ENCODE peak calls at places on chromosomes 2 and 18, in five cellular contexts. H is CD8-positive, alpha-beta memory T cell; J is heart right ventricle; U is iPS DF 6.9; T is colonic mucosa. Z is an unnamed sample.

GRCh38 chr18:32095571-32096229 is 4.0 kb downstream of the RNF138 start:
- DNase-seq in H (no peak), J (no peak), U (no peak), T (no peak), Z (no peak)

GRCh38 chr2:29532451-29532850 is 388.9 kb downstream of the ALK start:
- DNase-seq in H (no peak), J (no peak), U (no peak), T (no peak), Z (peak)

GRCh38 chr18:62586148-62586774 is 63.4 kb downstream of the ZCCHC2 start:
- DNase-seq in H (peak), J (peak), U (peak), T (peak), Z (peak)

GRCh38 chr2:11498543-11499034 is 32.6 kb upstream of the E2F6 start:
- DNase-seq in H (no peak), J (peak), U (no peak), T (peak), Z (no peak)

GRCh38 chr2:5530022-5530696 is 162.0 kb upstream of the SOX11 start:
- DNase-seq in H (no peak), J (no peak), U (no peak), T (no peak), Z (no peak)

GRCh38 chr2:109736177-109736827 is 57.8 kb upstream of the RGPD5 start:
- DNase-seq in H (no peak), J (no peak), U (no peak), T (peak), Z (peak)

GRCh38 chr2:236874866-236875481 is 210.7 kb upstream of the COPS8 start:
- DNase-seq in H (no peak), J (no peak), U (no peak), T (peak), Z (no peak)

GRCh38 chr2:174985624-174986023 is 19.6 kb downstream of the CHN1 start:
- DNase-seq in H (no peak), J (no peak), U (no peak), T (no peak), Z (peak)

GRCh38 chr18:22697561-22697960 is 235.6 kb upstream of the RBBP8 start:
- DNase-seq in H (no peak), J (no peak), U (no peak), T (no peak), Z (no peak)

GRCh38 chr18:34837769-34838194 is 127.7 kb downstream of the DTNA start:
- DNase-seq in H (no peak), J (no peak), U (no peak), T (no peak), Z (no peak)

GRCh38 chr2:100877555-100877954 is 57.6 kb downstream of the NPAS2 start:
- DNase-seq in H (no peak), J (no peak), U (no peak), T (no peak), Z (peak)

GRCh38 chr2:210421916-210422315 is 54.6 kb downstream of the LANCL1 start:
- DNase-seq in H (no peak), J (no peak), U (no peak), T (no peak), Z (peak)

GRCh38 chr2:109292377-109292776 is 163.4 kb downstream of the SH3RF3 start:
- DNase-seq in H (no peak), J (no peak), U (no peak), T (no peak), Z (no peak)

GRCh38 chr2:109615637-109616144 is 1.5 kb downstream of the SOWAHC start:
- DNase-seq in H (no peak), J (no peak), U (no peak), T (peak), Z (no peak)

GRCh38 chr2:138274421-138275291 is 226.9 kb upstream of the SPOPL start:
- DNase-seq in H (no peak), J (no peak), U (no peak), T (peak), Z (peak)

GRCh38 chr18:78021196-78021595 is 771.5 kb downstream of the GALR1 start:
- DNase-seq in H (no peak), J (no peak), U (no peak), T (no peak), Z (no peak)

GRCh38 chr2:126212735-126213134 is 443.2 kb upstream of the GYPC start:
- DNase-seq in H (no peak), J (no peak), U (no peak), T (no peak), Z (no peak)

GRCh38 chr2:59658906-59659305 is 894.5 kb downstream of the BCL11A start:
- DNase-seq in H (no peak), J (no peak), U (no peak), T (no peak), Z (no peak)

GRCh38 chr2:8282858-8283252 is 399.0 kb upstream of the ID2 start:
- DNase-seq in H (no peak), J (no peak), U (no peak), T (no peak), Z (no peak)

GRCh38 chr2:96665083-96665569 is 22.6 kb downstream of the FER1L5 start:
- DNase-seq in H (no peak), J (no peak), U (no peak), T (no peak), Z (peak)

GRCh38 chr18:41324020-41324791 is 630.8 kb upstream of the PIK3C3 start:
- DNase-seq in H (no peak), J (no peak), U (no peak), T (no peak), Z (no peak)

GRCh38 chr2:52135235-52135634 is 1103.3 kb upstream of the NRXN1 start:
- DNase-seq in H (no peak), J (no peak), U (no peak), T (no peak), Z (no peak)

GRCh38 chr2:200741468-200742202 is 70.1 kb upstream of the BZW1 start:
- DNase-seq in H (no peak), J (no peak), U (no peak), T (peak), Z (no peak)

GRCh38 chr2:164485541-164485940 is 135.7 kb downstream of the GRB14 start:
- DNase-seq in H (no peak), J (no peak), U (no peak), T (no peak), Z (no peak)

GRCh38 chr2:43796206-43796605 is 22.4 kb downstream of the DYNC2LI1 start:
- DNase-seq in H (no peak), J (no peak), U (no peak), T (no peak), Z (no peak)

GRCh38 chr2:217919781-217920351 is 82.9 kb downstream of the TNS1 start:
- DNase-seq in H (no peak), J (no peak), U (no peak), T (no peak), Z (peak)

GRCh38 chr18:76823574-76823973 is 1.2 kb downstream of the ZNF236 start:
- DNase-seq in H (no peak), J (peak), U (no peak), T (peak), Z (peak)

GRCh38 chr2:207528980-207529329 is 807 bp upstream of the CREB1 start:
- DNase-seq in H (peak), J (no peak), U (no peak), T (peak), Z (peak)

GRCh38 chr2:134244587-134244986 is 9.3 kb upstream of the MGAT5 start:
- DNase-seq in H (no peak), J (no peak), U (no peak), T (no peak), Z (no peak)
- H3K4me3 ChIP-seq in H (no peak), J (no peak), U (no peak), T (no peak), Z (no peak)

GRCh38 chr2:215808996-215809395 is 204.4 kb downstream of the MREG start:
- DNase-seq in H (no peak), J (no peak), U (no peak), T (no peak), Z (no peak)

GRCh38 chr2:215812966-215813365 is 200.4 kb downstream of the MREG start:
- DNase-seq in H (no peak), J (no peak), U (no peak), T (no peak), Z (peak)

GRCh38 chr2:215808194-215808593 is 205.2 kb downstream of the MREG start:
- DNase-seq in H (no peak), J (no peak), U (no peak), T (no peak), Z (no peak)

GRCh38 chr2:215811409-215812355 is 201.7 kb downstream of the MREG start:
- DNase-seq in H (no peak), J (no peak), U (no peak), T (no peak), Z (no peak)

DNA sequence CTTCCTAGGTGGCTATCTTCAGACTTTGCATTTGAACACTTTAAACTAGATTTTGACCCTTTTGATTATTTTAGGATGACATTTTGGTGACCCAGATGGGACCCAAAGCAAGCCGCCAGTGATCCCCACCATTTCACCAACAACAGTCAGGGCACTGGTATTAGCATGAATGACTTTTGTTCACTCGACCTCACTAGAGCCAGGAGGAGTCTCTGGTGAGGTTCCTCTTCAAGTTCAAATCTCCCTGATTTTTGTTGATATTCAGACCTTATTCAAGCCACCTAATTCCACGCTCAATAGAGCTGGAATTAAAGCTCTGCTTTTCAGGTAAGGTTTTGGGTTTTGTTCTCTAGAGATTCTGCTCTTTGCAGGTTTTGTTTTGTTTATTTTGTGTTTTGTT is 202.3 kb downstream of the MREG start:
- DNase-seq in H (no peak), J (no peak), U (no peak), T (no peak), Z (no peak)
- H3K4me3 ChIP-seq in H (no peak), J (no peak), U (no peak), T (no peak), Z (no peak)

GRCh38 chr2:72583376-72583775 is 242.5 kb downstream of the EXOC6B start:
- DNase-seq in H (no peak), J (no peak), U (no peak), T (no peak), Z (no peak)
- H3K4me3 ChIP-seq in H (no peak), J (no peak), U (no peak), T (no peak), Z (no peak)

DNA sequence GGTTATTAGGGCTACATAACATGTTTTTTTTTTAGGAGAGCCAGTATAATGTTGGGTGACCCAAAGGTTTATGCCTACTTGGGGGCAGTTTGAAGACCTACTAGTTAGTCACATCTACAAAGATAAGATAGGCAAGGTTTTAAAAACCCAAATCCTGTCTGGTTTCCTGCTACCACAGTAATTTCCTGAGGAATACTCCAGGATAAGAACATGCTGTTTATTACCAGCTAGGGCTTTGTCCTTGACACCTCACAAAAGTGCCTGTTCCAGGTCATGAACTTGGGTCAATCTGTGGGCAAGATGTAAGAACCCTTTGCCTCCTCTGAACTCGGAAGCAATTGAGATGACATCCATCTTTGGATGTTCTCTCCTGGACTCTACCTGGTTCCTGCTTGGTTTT is 38.2 kb downstream of the CDC42EP3 start:
- DNase-seq in H (no peak), J (no peak), U (no peak), T (no peak), Z (no peak)
- H3K4me3 ChIP-seq in H (no peak), J (no peak), U (no peak), T (no peak), Z (no peak)

GRCh38 chr2:232418056-232418455 is 11.4 kb downstream of the ALPG start:
- DNase-seq in H (no peak), J (no peak), U (no peak), T (no peak), Z (no peak)

GRCh38 chr2:232418466-232419244 is 12.0 kb downstream of the ALPG start:
- DNase-seq in H (no peak), J (no peak), U (no peak), T (no peak), Z (no peak)

GRCh38 chr2:232420463-232421188 is 14.0 kb downstream of the ALPG start:
- DNase-seq in H (no peak), J (no peak), U (no peak), T (peak), Z (no peak)

GRCh38 chr2:232420073-232420454 is 13.4 kb downstream of the ALPG start:
- DNase-seq in H (no peak), J (no peak), U (no peak), T (no peak), Z (no peak)

DNA sequence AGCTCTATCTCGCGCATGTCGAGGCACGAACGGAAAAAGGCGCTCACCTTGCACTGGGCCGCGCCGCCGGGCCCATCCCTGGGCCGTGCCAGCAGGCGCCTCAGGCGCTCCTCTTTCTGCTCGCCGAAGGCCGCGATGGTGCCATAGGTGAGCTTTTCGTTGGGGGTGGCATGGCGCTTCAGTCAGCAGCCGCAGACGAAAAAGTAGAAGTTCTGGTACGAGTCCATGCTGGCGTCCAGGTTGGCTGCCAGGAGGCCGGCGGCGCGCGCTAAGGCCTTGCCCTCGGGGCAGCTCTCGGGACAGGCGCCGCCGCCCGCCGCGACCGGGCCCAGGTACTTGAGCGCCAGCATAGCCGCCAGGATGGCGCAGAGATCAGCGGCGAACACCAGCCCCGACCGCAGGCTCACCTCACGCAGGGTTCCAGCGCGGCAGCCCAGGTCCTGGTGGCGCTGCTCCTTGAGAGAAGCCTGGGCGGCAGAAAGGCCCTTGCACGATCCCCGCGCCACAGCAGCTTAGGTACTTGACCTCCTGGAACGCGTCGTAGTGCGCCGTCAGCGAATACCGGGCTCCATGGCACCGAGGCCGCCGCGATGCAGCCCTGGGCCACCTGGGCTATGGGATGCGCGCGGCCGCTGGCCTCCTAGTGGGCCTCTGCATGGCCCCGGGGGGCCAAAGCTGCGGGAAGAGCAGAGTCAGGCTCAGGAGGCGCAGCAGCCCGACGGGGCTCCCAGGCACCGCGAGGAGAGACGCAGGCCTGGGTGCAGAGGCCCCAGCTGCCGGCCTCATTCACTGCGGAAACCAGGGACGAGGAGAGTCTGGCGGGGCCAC is 12.8 kb downstream of the ALPG start:
- DNase-seq in H (no peak), J (no peak), U (no peak), T (no peak), Z (no peak)
- H3K4me3 ChIP-seq in H (no peak), J (peak), U (peak), T (peak), Z (no peak)

GRCh38 chr2:24918326-24919099 is 1.5 kb downstream of the ADCY3 start:
- DNase-seq in H (no peak), J (no peak), U (no peak), T (no peak), Z (no peak)
- H3K4me3 ChIP-seq in H (peak), J (peak), U (no peak), T (peak), Z (peak)

DNA sequence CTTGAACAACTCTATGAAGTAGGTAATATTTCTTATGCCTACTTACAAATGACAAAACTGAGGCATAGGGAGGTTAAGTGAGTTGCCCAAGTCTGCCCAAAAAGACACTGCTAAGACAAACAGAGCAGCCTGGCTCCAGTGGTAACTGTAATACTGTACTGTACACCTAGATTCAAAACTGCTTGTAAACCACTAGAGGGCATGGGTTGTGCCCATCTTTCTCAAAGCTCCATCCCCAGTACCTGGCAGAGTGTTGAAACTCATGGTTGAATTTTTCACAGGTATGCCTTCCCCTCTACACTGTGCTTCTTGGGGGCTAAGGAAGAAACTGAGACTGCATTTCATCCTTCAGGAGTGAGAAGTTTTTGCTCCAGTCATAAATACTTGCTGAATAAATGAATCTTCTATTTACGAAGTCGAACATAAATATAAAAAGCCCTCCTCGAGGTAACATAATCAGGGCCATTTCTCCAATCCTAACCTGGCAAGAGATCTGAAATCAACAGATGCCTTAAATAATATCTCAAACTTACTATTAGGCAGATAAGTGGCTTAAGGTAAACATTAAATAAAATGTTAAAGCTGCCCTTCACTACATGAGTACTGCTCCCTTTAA is 2.0 kb downstream of the PPP4R1 start:
- DNase-seq in H (no peak), J (no peak), U (no peak), T (peak), Z (peak)
- H3K4me3 ChIP-seq in H (no peak), J (peak), U (no peak), T (no peak), Z (peak)

DNA sequence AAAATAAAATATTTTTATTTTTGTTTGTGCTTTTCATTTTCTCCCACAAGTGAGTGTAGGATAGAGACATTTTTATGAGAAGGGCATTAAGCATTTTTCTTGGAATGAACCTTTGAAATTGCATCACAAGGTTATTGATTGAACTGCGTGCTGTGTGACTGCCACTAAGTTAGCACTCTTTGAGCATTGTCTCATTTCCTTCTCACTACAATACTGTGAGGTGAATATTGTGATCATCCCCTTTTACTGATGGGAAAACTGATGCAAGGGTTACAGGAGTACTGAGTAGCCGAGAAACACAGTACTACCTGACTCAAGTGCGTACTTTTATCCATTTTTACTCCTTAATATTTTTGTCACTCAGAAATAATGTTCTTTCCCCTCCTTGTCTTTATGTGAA is 2.0 kb downstream of the NBEAL1 start:
- DNase-seq in H (no peak), J (no peak), U (no peak), T (no peak), Z (no peak)
- H3K4me3 ChIP-seq in H (no peak), J (peak), U (no peak), T (peak), Z (peak)

DNA sequence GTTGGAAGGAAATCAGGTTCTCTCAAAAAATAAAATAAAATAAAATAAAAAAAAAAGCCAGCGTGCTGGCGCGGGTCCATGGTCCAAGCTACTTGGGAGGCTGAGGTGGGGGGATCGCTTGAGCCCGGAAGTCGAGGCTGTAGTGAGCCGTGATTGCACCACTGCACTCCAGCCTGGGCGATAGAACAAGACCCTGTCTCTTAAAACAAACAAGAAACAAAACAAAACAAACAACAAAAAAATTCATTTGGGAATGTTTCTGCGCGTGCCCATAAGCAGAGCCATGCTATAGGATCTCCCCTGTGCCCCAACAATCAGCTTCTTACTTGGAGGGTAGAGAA is 16.4 kb upstream of the CD8A start:
- DNase-seq in H (no peak), J (no peak), U (no peak), T (no peak), Z (no peak)
- H3K4me3 ChIP-seq in H (peak), J (peak), U (no peak), T (peak), Z (peak)

GRCh38 chr18:13446581-13447470 is 228.3 kb downstream of the LDLRAD4 start:
- DNase-seq in H (no peak), J (no peak), U (no peak), T (no peak), Z (peak)

GRCh38 chr18:13448028-13448795 is 229.7 kb downstream of the LDLRAD4 start:
- DNase-seq in H (no peak), J (no peak), U (no peak), T (no peak), Z (no peak)

GRCh38 chr18:13446024-13446423 is 227.5 kb downstream of the LDLRAD4 start:
- DNase-seq in H (no peak), J (no peak), U (no peak), T (no peak), Z (no peak)

GRCh38 chr18:13449651-13450050 is 231.1 kb downstream of the LDLRAD4 start:
- DNase-seq in H (no peak), J (no peak), U (no peak), T (no peak), Z (no peak)

GRCh38 chr18:13447621-13448020 is 229.1 kb downstream of the LDLRAD4 start:
- DNase-seq in H (no peak), J (no peak), U (no peak), T (no peak), Z (peak)
- H3K4me3 ChIP-seq in H (no peak), J (no peak), U (no peak), T (no peak), Z (no peak)

Z was measured in astrocyte of the spinal cord.